ENCODE peak calls at places on chromosomes 5 and 9, in six cellular contexts. One of them, this sample, is unnamed.

GRCh38 chr5:81506378-81506777 is 112.4 kb upstream of the ACOT12 start:
- DNase-seq in NCI-H146: no peak
- DNase-seq in pancreas: no peak
- DNase-seq in Right ventricle myocardium inferior: no peak
- DNase-seq in HT-29: no peak
- DNase-seq in HEK293T: no peak
- DNase-seq in this sample: no peak

GRCh38 chr5:116176124-116176523 is 91.3 kb downstream of the COMMD10 start:
- DNase-seq in NCI-H146: no peak
- DNase-seq in HEK293T: no peak
- DNase-seq in pancreas: no peak
- DNase-seq in HT-29: no peak
- DNase-seq in Right ventricle myocardium inferior: no peak
- DNase-seq in this sample: no peak

GRCh38 chr9:104958756-104959155 is 30.8 kb upstream of the ABCA1 start:
- DNase-seq in Right ventricle myocardium inferior: no peak
- DNase-seq in pancreas: no peak
- DNase-seq in HT-29: no peak
- DNase-seq in NCI-H146: no peak
- DNase-seq in HEK293T: no peak
- DNase-seq in this sample: no peak

GRCh38 chr5:32058101-32058500 is 116.0 kb downstream of the GOLPH3 start:
- DNase-seq in NCI-H146: no peak
- DNase-seq in pancreas: no peak
- DNase-seq in HEK293T: no peak
- DNase-seq in HT-29: no peak
- DNase-seq in Right ventricle myocardium inferior: no peak
- DNase-seq in this sample: no peak

GRCh38 chr9:36802171-36802920 is 229.7 kb downstream of the MELK start:
- DNase-seq in pancreas: no peak
- DNase-seq in HT-29: no peak
- DNase-seq in NCI-H146: peak; percentile 45
- DNase-seq in Right ventricle myocardium inferior: no peak
- DNase-seq in HEK293T: no peak
- DNase-seq in this sample: no peak

GRCh38 chr9:121568101-121568460 is 68.4 kb upstream of the GGTA1 start:
- DNase-seq in NCI-H146: no peak
- DNase-seq in HT-29: no peak
- DNase-seq in pancreas: peak; percentile 42
- DNase-seq in Right ventricle myocardium inferior: no peak
- DNase-seq in HEK293T: no peak
- DNase-seq in this sample: no peak

GRCh38 chr9:28824410-28824963 is 1251.2 kb upstream of the C9orf72 start:
- DNase-seq in NCI-H146: no peak
- DNase-seq in HEK293T: no peak
- DNase-seq in HT-29: no peak
- DNase-seq in Right ventricle myocardium inferior: no peak
- DNase-seq in pancreas: no peak
- DNase-seq in this sample: no peak

GRCh38 chr5:171750316-171750788 is 35.3 kb upstream of the SMIM23 start:
- DNase-seq in HT-29: peak; percentile 47
- DNase-seq in pancreas: peak; percentile 37
- DNase-seq in HEK293T: peak; percentile 39
- DNase-seq in NCI-H146: no peak
- DNase-seq in Right ventricle myocardium inferior: peak; percentile 74
- DNase-seq in this sample: no peak

GRCh38 chr5:849651-850301 is 1.0 kb downstream of the ZDHHC11 start:
- DNase-seq in pancreas: no peak
- DNase-seq in HEK293T: no peak
- DNase-seq in Right ventricle myocardium inferior: peak; percentile 60
- DNase-seq in NCI-H146: no peak
- DNase-seq in HT-29: peak; percentile 56
- DNase-seq in this sample: no peak

GRCh38 chr5:134139891-134140469 is 25.5 kb downstream of the TCF7 start:
- DNase-seq in pancreas: no peak
- DNase-seq in Right ventricle myocardium inferior: no peak
- DNase-seq in NCI-H146: no peak
- DNase-seq in HT-29: no peak
- DNase-seq in HEK293T: no peak
- DNase-seq in this sample: no peak

GRCh38 chr5:106307265-106307664 is 1363.5 kb downstream of the EFNA5 start:
- DNase-seq in pancreas: no peak
- DNase-seq in NCI-H146: no peak
- DNase-seq in HEK293T: no peak
- DNase-seq in Right ventricle myocardium inferior: no peak
- DNase-seq in HT-29: no peak
- DNase-seq in this sample: no peak